ENCODE peak calls at places on chromosome 1, in ten cellular contexts. One of them, this sample, is unnamed.

GRCh38 chr1:84062496-84062895 is 63.6 kb upstream of the TTLL7 start:
- DNase-seq in endodermal cell: no peak
- DNase-seq in putamen: no peak
- DNase-seq in stimulated activated naive B cell treated with anti-CD40 and anti-IgM and Interleukin-4, amounts not matched to agents 10 μg/mL and 1 μg/mL and 100 μg/mL, for 72 hours: no peak
- DNase-seq in NT2/D1: no peak
- DNase-seq in mucosa of descending colon: no peak
- DNase-seq in stimulated activated CD8-positive, alpha-beta memory T cell treated with anti-CD3 and anti-CD28 coated beads, Interleukin-15, amount 100 ng/mL, for 24 hours: no peak
- DNase-seq in HEK293T: no peak
- DNase-seq in NCI-H187: no peak
- DNase-seq in T-helper 17 cell: no peak
- DNase-seq in this sample: no peak

GRCh38 chr1:88697503-88697902 is 13.4 kb downstream of the PKN2 start:
- DNase-seq in stimulated activated CD8-positive, alpha-beta memory T cell treated with anti-CD3 and anti-CD28 coated beads, Interleukin-15, amount 100 ng/mL, for 24 hours: no peak
- DNase-seq in endodermal cell: no peak
- DNase-seq in HEK293T: no peak
- DNase-seq in mucosa of descending colon: no peak
- DNase-seq in NCI-H187: no peak
- DNase-seq in T-helper 17 cell: no peak
- DNase-seq in putamen: no peak
- DNase-seq in stimulated activated naive B cell treated with anti-CD40 and anti-IgM and Interleukin-4, amounts not matched to agents 10 μg/mL and 1 μg/mL and 100 μg/mL, for 72 hours: no peak
- DNase-seq in NT2/D1: no peak
- DNase-seq in this sample: no peak

GRCh38 chr1:17232759-17233661 is 15.9 kb upstream of the PADI3 start:
- DNase-seq in stimulated activated CD8-positive, alpha-beta memory T cell treated with anti-CD3 and anti-CD28 coated beads, Interleukin-15, amount 100 ng/mL, for 24 hours: no peak
- DNase-seq in HEK293T: peak
- DNase-seq in endodermal cell: no peak
- DNase-seq in NT2/D1: no peak
- DNase-seq in NCI-H187: no peak
- DNase-seq in T-helper 17 cell: no peak
- DNase-seq in putamen: no peak
- DNase-seq in stimulated activated naive B cell treated with anti-CD40 and anti-IgM and Interleukin-4, amounts not matched to agents 10 μg/mL and 1 μg/mL and 100 μg/mL, for 72 hours: no peak
- DNase-seq in mucosa of descending colon: peak
- DNase-seq in this sample: no peak

GRCh38 chr1:71967670-71968069 is 314.7 kb downstream of the NEGR1 start:
- DNase-seq in HEK293T: no peak
- DNase-seq in endodermal cell: no peak
- DNase-seq in NT2/D1: no peak
- DNase-seq in stimulated activated CD8-positive, alpha-beta memory T cell treated with anti-CD3 and anti-CD28 coated beads, Interleukin-15, amount 100 ng/mL, for 24 hours: no peak
- DNase-seq in NCI-H187: no peak
- DNase-seq in T-helper 17 cell: no peak
- DNase-seq in mucosa of descending colon: no peak
- DNase-seq in putamen: no peak
- DNase-seq in stimulated activated naive B cell treated with anti-CD40 and anti-IgM and Interleukin-4, amounts not matched to agents 10 μg/mL and 1 μg/mL and 100 μg/mL, for 72 hours: no peak
- DNase-seq in this sample: no peak

GRCh38 chr1:925532-926421 is 2.1 kb downstream of the SAMD11 start:
- DNase-seq in NT2/D1: no peak
- DNase-seq in endodermal cell: peak
- DNase-seq in stimulated activated naive B cell treated with anti-CD40 and anti-IgM and Interleukin-4, amounts not matched to agents 10 μg/mL and 1 μg/mL and 100 μg/mL, for 72 hours: no peak
- DNase-seq in HEK293T: peak
- DNase-seq in putamen: no peak
- DNase-seq in stimulated activated CD8-positive, alpha-beta memory T cell treated with anti-CD3 and anti-CD28 coated beads, Interleukin-15, amount 100 ng/mL, for 24 hours: no peak
- DNase-seq in mucosa of descending colon: no peak
- DNase-seq in NCI-H187: no peak
- DNase-seq in T-helper 17 cell: no peak
- DNase-seq in this sample: no peak

GRCh38 chr1:33338495-33339211 is 17.8 kb upstream of the A3GALT2 start:
- DNase-seq in mucosa of descending colon: no peak
- DNase-seq in T-helper 17 cell: no peak
- DNase-seq in putamen: no peak
- DNase-seq in stimulated activated naive B cell treated with anti-CD40 and anti-IgM and Interleukin-4, amounts not matched to agents 10 μg/mL and 1 μg/mL and 100 μg/mL, for 72 hours: no peak
- DNase-seq in NT2/D1: no peak
- DNase-seq in NCI-H187: no peak
- DNase-seq in HEK293T: peak
- DNase-seq in stimulated activated CD8-positive, alpha-beta memory T cell treated with anti-CD3 and anti-CD28 coated beads, Interleukin-15, amount 100 ng/mL, for 24 hours: no peak
- DNase-seq in endodermal cell: peak
- DNase-seq in this sample: peak

GRCh38 chr1:206547104-206547503 is 39.8 kb downstream of the RASSF5 start:
- DNase-seq in stimulated activated CD8-positive, alpha-beta memory T cell treated with anti-CD3 and anti-CD28 coated beads, Interleukin-15, amount 100 ng/mL, for 24 hours: no peak
- DNase-seq in HEK293T: no peak
- DNase-seq in NCI-H187: peak
- DNase-seq in T-helper 17 cell: no peak
- DNase-seq in putamen: no peak
- DNase-seq in stimulated activated naive B cell treated with anti-CD40 and anti-IgM and Interleukin-4, amounts not matched to agents 10 μg/mL and 1 μg/mL and 100 μg/mL, for 72 hours: no peak
- DNase-seq in endodermal cell: no peak
- DNase-seq in mucosa of descending colon: no peak
- DNase-seq in NT2/D1: no peak
- DNase-seq in this sample: no peak

GRCh38 chr1:98077691-98078090 is 156.9 kb upstream of the DPYD start:
- DNase-seq in putamen: no peak
- DNase-seq in NCI-H187: no peak
- DNase-seq in stimulated activated CD8-positive, alpha-beta memory T cell treated with anti-CD3 and anti-CD28 coated beads, Interleukin-15, amount 100 ng/mL, for 24 hours: no peak
- DNase-seq in mucosa of descending colon: no peak
- DNase-seq in T-helper 17 cell: no peak
- DNase-seq in HEK293T: no peak
- DNase-seq in endodermal cell: no peak
- DNase-seq in NT2/D1: no peak
- DNase-seq in stimulated activated naive B cell treated with anti-CD40 and anti-IgM and Interleukin-4, amounts not matched to agents 10 μg/mL and 1 μg/mL and 100 μg/mL, for 72 hours: no peak
- DNase-seq in this sample: no peak

GRCh38 chr1:247089616-247090375 is 11.2 kb upstream of the ZNF670 start:
- DNase-seq in NCI-H187: no peak
- DNase-seq in mucosa of descending colon: no peak
- DNase-seq in stimulated activated CD8-positive, alpha-beta memory T cell treated with anti-CD3 and anti-CD28 coated beads, Interleukin-15, amount 100 ng/mL, for 24 hours: no peak
- DNase-seq in HEK293T: no peak
- DNase-seq in NT2/D1: no peak
- DNase-seq in stimulated activated naive B cell treated with anti-CD40 and anti-IgM and Interleukin-4, amounts not matched to agents 10 μg/mL and 1 μg/mL and 100 μg/mL, for 72 hours: no peak
- DNase-seq in endodermal cell: peak
- DNase-seq in putamen: no peak
- DNase-seq in T-helper 17 cell: no peak
- DNase-seq in this sample: peak

GRCh38 chr1:208058212-208059155 is 147.6 kb upstream of the CD34 start:
- DNase-seq in stimulated activated CD8-positive, alpha-beta memory T cell treated with anti-CD3 and anti-CD28 coated beads, Interleukin-15, amount 100 ng/mL, for 24 hours: no peak
- DNase-seq in NT2/D1: no peak
- DNase-seq in NCI-H187: no peak
- DNase-seq in putamen: no peak
- DNase-seq in mucosa of descending colon: no peak
- DNase-seq in HEK293T: no peak
- DNase-seq in endodermal cell: no peak
- DNase-seq in stimulated activated naive B cell treated with anti-CD40 and anti-IgM and Interleukin-4, amounts not matched to agents 10 μg/mL and 1 μg/mL and 100 μg/mL, for 72 hours: no peak
- DNase-seq in T-helper 17 cell: no peak
- DNase-seq in this sample: no peak

GRCh38 chr1:201229771-201230635 is 39.4 kb downstream of the IGFN1 start:
- DNase-seq in endodermal cell: peak
- DNase-seq in mucosa of descending colon: no peak
- DNase-seq in stimulated activated naive B cell treated with anti-CD40 and anti-IgM and Interleukin-4, amounts not matched to agents 10 μg/mL and 1 μg/mL and 100 μg/mL, for 72 hours: no peak
- DNase-seq in T-helper 17 cell: no peak
- DNase-seq in putamen: no peak
- DNase-seq in NCI-H187: no peak
- DNase-seq in NT2/D1: no peak
- DNase-seq in HEK293T: no peak
- DNase-seq in stimulated activated CD8-positive, alpha-beta memory T cell treated with anti-CD3 and anti-CD28 coated beads, Interleukin-15, amount 100 ng/mL, for 24 hours: no peak
- DNase-seq in this sample: no peak

GRCh38 chr1:79704067-79704466 is 697.5 kb upstream of the ADGRL4 start:
- DNase-seq in NT2/D1: no peak
- DNase-seq in mucosa of descending colon: no peak
- DNase-seq in HEK293T: no peak
- DNase-seq in T-helper 17 cell: no peak
- DNase-seq in NCI-H187: no peak
- DNase-seq in putamen: no peak
- DNase-seq in endodermal cell: no peak
- DNase-seq in stimulated activated CD8-positive, alpha-beta memory T cell treated with anti-CD3 and anti-CD28 coated beads, Interleukin-15, amount 100 ng/mL, for 24 hours: no peak
- DNase-seq in stimulated activated naive B cell treated with anti-CD40 and anti-IgM and Interleukin-4, amounts not matched to agents 10 μg/mL and 1 μg/mL and 100 μg/mL, for 72 hours: no peak
- DNase-seq in this sample: no peak

This sample was measured in upper lobe of left lung.